ENCODE peak calls at places on chromosomes 16 and 17, in eight cellular contexts. One of them, this sample, is unnamed.

GRCh38 chr17:72972263-72972951 is 120.1 kb downstream of the SLC39A11 start:
- DNase-seq in central memory CD8-positive, alpha-beta T cell: no peak
- DNase-seq in AG04450: no peak
- DNase-seq in stimulated activated CD4-positive, alpha-beta T cell treated with anti-CD3 and anti-CD28 coated beads, Interleukin-2, amount 100 ng/mL, for 24 hours: no peak
- DNase-seq in heart left ventricle: no peak
- DNase-seq in substantia nigra: no peak
- DNase-seq in gastrocnemius medialis: no peak
- DNase-seq in fibroblast of pulmonary artery: no peak
- DNase-seq in this sample: no peak

GRCh38 chr16:90042946-90043514 is 23.8 kb upstream of the DBNDD1 start:
- DNase-seq in substantia nigra: no peak
- DNase-seq in fibroblast of pulmonary artery: no peak
- DNase-seq in heart left ventricle: no peak
- DNase-seq in central memory CD8-positive, alpha-beta T cell: no peak
- DNase-seq in AG04450: no peak
- DNase-seq in stimulated activated CD4-positive, alpha-beta T cell treated with anti-CD3 and anti-CD28 coated beads, Interleukin-2, amount 100 ng/mL, for 24 hours: no peak
- DNase-seq in gastrocnemius medialis: no peak
- DNase-seq in this sample: no peak

GRCh38 chr17:36498155-36498554 is 11.7 kb downstream of the ZNHIT3 start:
- DNase-seq in fibroblast of pulmonary artery: no peak
- DNase-seq in heart left ventricle: no peak
- DNase-seq in stimulated activated CD4-positive, alpha-beta T cell treated with anti-CD3 and anti-CD28 coated beads, Interleukin-2, amount 100 ng/mL, for 24 hours: no peak
- DNase-seq in central memory CD8-positive, alpha-beta T cell: no peak
- DNase-seq in AG04450: no peak
- DNase-seq in gastrocnemius medialis: no peak
- DNase-seq in substantia nigra: no peak
- DNase-seq in this sample: no peak

GRCh38 chr16:67298277-67298676 is 18.9 kb downstream of the PLEKHG4 start:
- DNase-seq in central memory CD8-positive, alpha-beta T cell: no peak
- DNase-seq in stimulated activated CD4-positive, alpha-beta T cell treated with anti-CD3 and anti-CD28 coated beads, Interleukin-2, amount 100 ng/mL, for 24 hours: no peak
- DNase-seq in substantia nigra: no peak
- DNase-seq in fibroblast of pulmonary artery: no peak
- DNase-seq in heart left ventricle: no peak
- DNase-seq in AG04450: no peak
- DNase-seq in gastrocnemius medialis: no peak
- DNase-seq in this sample: no peak

GRCh38 chr16:11395008-11395948 is 50.0 kb downstream of the RMI2 start:
- DNase-seq in stimulated activated CD4-positive, alpha-beta T cell treated with anti-CD3 and anti-CD28 coated beads, Interleukin-2, amount 100 ng/mL, for 24 hours: no peak
- DNase-seq in gastrocnemius medialis: no peak
- DNase-seq in heart left ventricle: no peak
- DNase-seq in AG04450: no peak
- DNase-seq in fibroblast of pulmonary artery: no peak
- DNase-seq in substantia nigra: no peak
- DNase-seq in central memory CD8-positive, alpha-beta T cell: no peak
- DNase-seq in this sample: no peak

GRCh38 chr17:75118307-75118706 is 8.5 kb downstream of the ARMC7 start:
- DNase-seq in stimulated activated CD4-positive, alpha-beta T cell treated with anti-CD3 and anti-CD28 coated beads, Interleukin-2, amount 100 ng/mL, for 24 hours: no peak
- DNase-seq in central memory CD8-positive, alpha-beta T cell: no peak
- DNase-seq in substantia nigra: no peak
- DNase-seq in fibroblast of pulmonary artery: no peak
- DNase-seq in gastrocnemius medialis: no peak
- DNase-seq in AG04450: no peak
- DNase-seq in heart left ventricle: no peak
- DNase-seq in this sample: no peak

GRCh38 chr17:81519284-81520020 is 6.9 kb upstream of the ACTG1 start:
- DNase-seq in fibroblast of pulmonary artery: no peak
- DNase-seq in stimulated activated CD4-positive, alpha-beta T cell treated with anti-CD3 and anti-CD28 coated beads, Interleukin-2, amount 100 ng/mL, for 24 hours: peak; percentile 64
- DNase-seq in gastrocnemius medialis: no peak
- DNase-seq in AG04450: no peak
- DNase-seq in central memory CD8-positive, alpha-beta T cell: peak; percentile 42
- DNase-seq in heart left ventricle: peak; percentile 54
- DNase-seq in substantia nigra: no peak
- DNase-seq in this sample: peak; percentile 75

GRCh38 chr17:45244725-45245656 is 16.9 kb downstream of the SPATA32 start:
- DNase-seq in substantia nigra: no peak
- DNase-seq in AG04450: no peak
- DNase-seq in heart left ventricle: no peak
- DNase-seq in central memory CD8-positive, alpha-beta T cell: no peak
- DNase-seq in fibroblast of pulmonary artery: no peak
- DNase-seq in gastrocnemius medialis: no peak
- DNase-seq in stimulated activated CD4-positive, alpha-beta T cell treated with anti-CD3 and anti-CD28 coated beads, Interleukin-2, amount 100 ng/mL, for 24 hours: no peak
- DNase-seq in this sample: no peak

GRCh38 chr17:82936768-82937171 is 96.9 kb upstream of the ZNF750 start:
- DNase-seq in fibroblast of pulmonary artery: no peak
- DNase-seq in gastrocnemius medialis: peak; percentile 0
- DNase-seq in stimulated activated CD4-positive, alpha-beta T cell treated with anti-CD3 and anti-CD28 coated beads, Interleukin-2, amount 100 ng/mL, for 24 hours: no peak
- DNase-seq in substantia nigra: no peak
- DNase-seq in AG04450: no peak
- DNase-seq in central memory CD8-positive, alpha-beta T cell: no peak
- DNase-seq in heart left ventricle: no peak
- DNase-seq in this sample: no peak

GRCh38 chr16:89931964-89932363 is 8.8 kb downstream of the TUBB3 start:
- DNase-seq in central memory CD8-positive, alpha-beta T cell: no peak
- DNase-seq in AG04450: no peak
- DNase-seq in stimulated activated CD4-positive, alpha-beta T cell treated with anti-CD3 and anti-CD28 coated beads, Interleukin-2, amount 100 ng/mL, for 24 hours: no peak
- DNase-seq in heart left ventricle: no peak
- DNase-seq in substantia nigra: no peak
- DNase-seq in gastrocnemius medialis: no peak
- DNase-seq in fibroblast of pulmonary artery: no peak
- DNase-seq in this sample: no peak

GRCh38 chr17:50672831-50673551 is 34.7 kb downstream of the ANKRD40 start:
- DNase-seq in stimulated activated CD4-positive, alpha-beta T cell treated with anti-CD3 and anti-CD28 coated beads, Interleukin-2, amount 100 ng/mL, for 24 hours: no peak
- DNase-seq in AG04450: no peak
- DNase-seq in fibroblast of pulmonary artery: no peak
- DNase-seq in substantia nigra: no peak
- DNase-seq in gastrocnemius medialis: peak; percentile 60
- DNase-seq in central memory CD8-positive, alpha-beta T cell: no peak
- DNase-seq in heart left ventricle: peak; percentile 89
- DNase-seq in this sample: no peak

GRCh38 chr17:633133-633532 is 81.5 kb downstream of the VPS53 start:
- DNase-seq in stimulated activated CD4-positive, alpha-beta T cell treated with anti-CD3 and anti-CD28 coated beads, Interleukin-2, amount 100 ng/mL, for 24 hours: no peak
- DNase-seq in central memory CD8-positive, alpha-beta T cell: no peak
- DNase-seq in gastrocnemius medialis: no peak
- DNase-seq in heart left ventricle: no peak
- DNase-seq in fibroblast of pulmonary artery: no peak
- DNase-seq in AG04450: no peak
- DNase-seq in substantia nigra: no peak
- DNase-seq in this sample: no peak

GRCh38 chr17:73637866-73638265 is 6.4 kb downstream of the SDK2 start:
- DNase-seq in central memory CD8-positive, alpha-beta T cell: no peak
- DNase-seq in gastrocnemius medialis: no peak
- DNase-seq in AG04450: no peak
- DNase-seq in fibroblast of pulmonary artery: no peak
- DNase-seq in stimulated activated CD4-positive, alpha-beta T cell treated with anti-CD3 and anti-CD28 coated beads, Interleukin-2, amount 100 ng/mL, for 24 hours: no peak
- DNase-seq in heart left ventricle: no peak
- DNase-seq in substantia nigra: no peak
- DNase-seq in this sample: no peak

GRCh38 chr17:47077576-47077975 is 98.5 kb upstream of the RPRML start:
- DNase-seq in fibroblast of pulmonary artery: peak; percentile 6
- DNase-seq in AG04450: no peak
- DNase-seq in stimulated activated CD4-positive, alpha-beta T cell treated with anti-CD3 and anti-CD28 coated beads, Interleukin-2, amount 100 ng/mL, for 24 hours: no peak
- DNase-seq in central memory CD8-positive, alpha-beta T cell: no peak
- DNase-seq in gastrocnemius medialis: no peak
- DNase-seq in substantia nigra: no peak
- DNase-seq in heart left ventricle: no peak
- DNase-seq in this sample: no peak

GRCh38 chr17:28041844-28042656 is 427 bp upstream of the NLK start:
- DNase-seq in central memory CD8-positive, alpha-beta T cell: no peak
- DNase-seq in gastrocnemius medialis: no peak
- DNase-seq in substantia nigra: no peak
- DNase-seq in stimulated activated CD4-positive, alpha-beta T cell treated with anti-CD3 and anti-CD28 coated beads, Interleukin-2, amount 100 ng/mL, for 24 hours: no peak
- DNase-seq in AG04450: no peak
- DNase-seq in heart left ventricle: no peak
- DNase-seq in fibroblast of pulmonary artery: no peak
- DNase-seq in this sample: no peak

GRCh38 chr17:35087731-35088646 is 24.5 kb upstream of the RFFL start:
- DNase-seq in fibroblast of pulmonary artery: peak; percentile 52
- DNase-seq in substantia nigra: no peak
- DNase-seq in central memory CD8-positive, alpha-beta T cell: peak; percentile 13
- DNase-seq in stimulated activated CD4-positive, alpha-beta T cell treated with anti-CD3 and anti-CD28 coated beads, Interleukin-2, amount 100 ng/mL, for 24 hours: peak; percentile 25
- DNase-seq in AG04450: no peak
- DNase-seq in gastrocnemius medialis: peak; percentile 18
- DNase-seq in heart left ventricle: peak; percentile 67
- DNase-seq in this sample: peak; percentile 20

GRCh38 chr16:49181812-49182211 is 99.8 kb downstream of the CBLN1 start:
- DNase-seq in gastrocnemius medialis: no peak
- DNase-seq in central memory CD8-positive, alpha-beta T cell: no peak
- DNase-seq in AG04450: no peak
- DNase-seq in fibroblast of pulmonary artery: no peak
- DNase-seq in substantia nigra: no peak
- DNase-seq in heart left ventricle: no peak
- DNase-seq in stimulated activated CD4-positive, alpha-beta T cell treated with anti-CD3 and anti-CD28 coated beads, Interleukin-2, amount 100 ng/mL, for 24 hours: no peak
- DNase-seq in this sample: no peak

GRCh38 chr17:1796800-1797199 is 32.9 kb downstream of the SMYD4 start:
- DNase-seq in gastrocnemius medialis: peak; percentile 63
- DNase-seq in substantia nigra: no peak
- DNase-seq in fibroblast of pulmonary artery: peak; percentile 34
- DNase-seq in AG04450: no peak
- DNase-seq in central memory CD8-positive, alpha-beta T cell: no peak
- DNase-seq in stimulated activated CD4-positive, alpha-beta T cell treated with anti-CD3 and anti-CD28 coated beads, Interleukin-2, amount 100 ng/mL, for 24 hours: no peak
- DNase-seq in heart left ventricle: no peak
- DNase-seq in this sample: no peak

GRCh38 chr16:53664724-53665345 is 38.8 kb downstream of the RPGRIP1L start:
- DNase-seq in heart left ventricle: no peak
- DNase-seq in AG04450: peak; percentile 50
- DNase-seq in gastrocnemius medialis: no peak
- DNase-seq in stimulated activated CD4-positive, alpha-beta T cell treated with anti-CD3 and anti-CD28 coated beads, Interleukin-2, amount 100 ng/mL, for 24 hours: no peak
- DNase-seq in substantia nigra: no peak
- DNase-seq in fibroblast of pulmonary artery: peak; percentile 83
- DNase-seq in central memory CD8-positive, alpha-beta T cell: no peak
- DNase-seq in this sample: no peak

GRCh38 chr17:15891348-15891747 is 53.6 kb upstream of the ADORA2B start:
- DNase-seq in heart left ventricle: no peak
- DNase-seq in substantia nigra: no peak
- DNase-seq in gastrocnemius medialis: no peak
- DNase-seq in stimulated activated CD4-positive, alpha-beta T cell treated with anti-CD3 and anti-CD28 coated beads, Interleukin-2, amount 100 ng/mL, for 24 hours: no peak
- DNase-seq in AG04450: no peak
- DNase-seq in fibroblast of pulmonary artery: no peak
- DNase-seq in central memory CD8-positive, alpha-beta T cell: no peak
- DNase-seq in this sample: no peak

This sample was measured in activated CD4-positive, alpha-beta T cell treated with anti-CD3 and anti-CD28 coated beads, Interleukin-2, amount 50 U/mL, for 1 hour.